ENCODE peak calls at places on chromosome 12, in five cellular contexts. S is colonic mucosa, N is Calu3, R is B cell, A is activated B cell treated with CpG ODN at 0.5 μM for 24 hours. J is an unnamed sample.

GRCh38 chr12:75747572-75747995 is 236.2 kb upstream of the KRR1 start:
- DNase-seq in S (no peak), N (no peak), R (no peak), A (no peak), J (no peak)

GRCh38 chr12:126108247-126108646 is 1043.0 kb downstream of the AACS start:
- DNase-seq in S (no peak), N (no peak), R (no peak), A (no peak), J (no peak)

GRCh38 chr12:107490000-107490399 is 195.6 kb upstream of the PWP1 start:
- DNase-seq in S (no peak), N (no peak), R (peak; percentile 29), A (no peak), J (no peak)

GRCh38 chr12:103852498-103852992 is 11.5 kb upstream of the NT5DC3 start:
- DNase-seq in S (no peak), N (no peak), R (no peak), A (no peak), J (no peak)

GRCh38 chr12:43044241-43044640 is 454.7 kb upstream of the PRICKLE1 start:
- DNase-seq in S (no peak), N (no peak), R (no peak), A (no peak), J (no peak)

GRCh38 chr12:3752741-3753486 is at the start of gene CRACR2A:
- DNase-seq in S (peak; percentile 79), N (peak; percentile 85), R (peak; percentile 91), A (peak; percentile 85), J (peak; percentile 91)

GRCh38 chr12:128323115-128323514 is 56.1 kb downstream of the TMEM132C start:
- DNase-seq in S (no peak), N (no peak), R (no peak), A (no peak), J (no peak)

GRCh38 chr12:130661501-130662255 is 54.4 kb downstream of the RIMBP2 start:
- DNase-seq in S (no peak), N (no peak), R (no peak), A (no peak), J (no peak)

DNA sequence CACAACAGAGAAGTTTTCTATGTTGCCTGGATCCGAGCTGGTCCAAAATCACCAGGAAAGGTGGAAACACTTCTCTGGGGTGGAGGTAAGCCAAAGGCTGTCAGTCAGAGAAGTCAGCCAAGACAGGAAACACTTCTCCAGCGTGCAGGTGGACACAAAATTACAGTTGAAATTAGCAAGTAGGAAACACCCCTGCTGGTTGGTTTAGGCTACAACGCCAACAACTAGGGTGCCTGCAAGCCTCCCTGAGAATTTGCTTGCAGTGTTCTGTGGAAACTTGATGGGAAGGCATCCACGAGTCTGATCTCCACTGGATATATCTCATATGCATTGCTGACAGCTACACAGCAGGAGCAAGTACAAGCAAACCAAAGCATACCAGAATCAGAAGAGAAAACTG is 600.5 kb downstream of the RERGL start:
- DNase-seq in S (no peak), N (no peak), R (no peak), A (no peak), J (no peak)
- TF ChIP-seq CTCF in S (no peak), N (no peak), R (no peak), A (no peak), J (no peak)

GRCh38 chr12:132458441-132459225 is 31.3 kb upstream of the FBRSL1 start:
- DNase-seq in S (no peak), N (no peak), R (no peak), A (no peak), J (no peak)

GRCh38 chr12:132462778-132463177 is 27.2 kb upstream of the FBRSL1 start:
- DNase-seq in S (no peak), N (no peak), R (peak; percentile 75), A (no peak), J (no peak)

GRCh38 chr12:132459270-132459669 is 30.7 kb upstream of the FBRSL1 start:
- DNase-seq in S (no peak), N (no peak), R (no peak), A (no peak), J (no peak)

GRCh38 chr12:132461526-132461925 is 28.4 kb upstream of the FBRSL1 start:
- DNase-seq in S (no peak), N (no peak), R (no peak), A (no peak), J (no peak)

GRCh38 chr12:132460571-132460970 is 29.4 kb upstream of the FBRSL1 start:
- DNase-seq in S (peak; percentile 42), N (no peak), R (no peak), A (no peak), J (no peak)
- TF ChIP-seq CTCF in S (no peak), N (peak; percentile 60), R (no peak), A (no peak), J (peak; percentile 44)

DNA sequence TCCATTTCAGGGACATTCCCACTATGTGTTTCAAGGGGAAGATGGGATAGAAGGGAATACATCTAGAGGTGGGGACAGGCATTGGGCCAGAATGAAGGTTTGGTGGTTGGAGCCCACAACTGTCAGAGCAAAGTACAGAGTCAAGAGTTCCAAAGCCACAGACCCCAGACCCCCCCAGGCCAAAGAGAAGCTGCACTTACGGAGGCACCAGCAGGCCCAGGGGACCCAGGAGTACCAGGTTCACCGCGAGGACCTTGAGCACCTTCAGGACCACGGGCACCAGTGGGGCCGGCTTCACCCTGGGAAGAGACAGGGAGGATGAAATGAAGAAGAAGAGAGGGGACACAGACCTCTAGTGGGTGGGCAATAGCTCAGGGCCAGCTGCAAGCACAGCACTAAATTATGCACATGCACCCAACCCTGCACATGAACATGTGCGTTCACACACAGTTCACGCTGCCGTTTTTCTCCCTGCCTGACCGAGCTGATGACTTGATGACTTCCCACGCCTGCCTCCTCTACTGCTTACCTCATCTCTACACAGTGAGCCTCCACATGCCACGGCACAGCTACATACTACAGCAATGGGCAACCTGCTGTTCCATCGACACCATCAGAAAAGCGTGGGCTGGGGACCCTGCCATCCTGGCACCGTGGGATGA is 16.7 kb downstream of the COL2A1 start:
- DNase-seq in S (no peak), N (no peak), R (no peak), A (peak; percentile 14), J (no peak)
- TF ChIP-seq CTCF in S (no peak), N (no peak), R (no peak), A (no peak), J (no peak)

GRCh38 chr12:10234562-10234961 is 21.9 kb downstream of the GABARAPL1 start:
- DNase-seq in S (no peak), N (no peak), R (no peak), A (no peak), J (no peak)

GRCh38 chr12:10241781-10242180 is 29.1 kb downstream of the GABARAPL1 start:
- DNase-seq in S (no peak), N (no peak), R (no peak), A (no peak), J (no peak)

GRCh38 chr12:10236720-10237119 is 24.0 kb downstream of the GABARAPL1 start:
- DNase-seq in S (no peak), N (no peak), R (no peak), A (no peak), J (no peak)

GRCh38 chr12:10241276-10241675 is 28.6 kb downstream of the GABARAPL1 start:
- DNase-seq in S (no peak), N (no peak), R (no peak), A (no peak), J (no peak)

GRCh38 chr12:10235761-10236631 is 23.3 kb downstream of the GABARAPL1 start:
- DNase-seq in S (no peak), N (peak; percentile 40), R (peak; percentile 72), A (no peak), J (peak; percentile 59)
- TF ChIP-seq CTCF in S (peak; percentile 86), N (peak; percentile 82), R (peak; percentile 94), A (peak; percentile 59), J (peak; percentile 75)

GRCh38 chr12:15996254-15996653 is 85.1 kb downstream of the DERA start:
- DNase-seq in S (no peak), N (no peak), R (no peak), A (no peak), J (no peak)
- TF ChIP-seq CTCF in S (no peak), N (no peak), R (no peak), A (no peak), J (no peak)

GRCh38 chr12:1546931-1547640 is 47.3 kb downstream of the FBXL14 start:
- DNase-seq in S (no peak), N (no peak), R (no peak), A (no peak), J (no peak)

GRCh38 chr12:1542599-1542998 is 51.8 kb downstream of the FBXL14 start:
- DNase-seq in S (no peak), N (no peak), R (no peak), A (no peak), J (no peak)

GRCh38 chr12:1540690-1541089 is 53.7 kb downstream of the FBXL14 start:
- DNase-seq in S (no peak), N (peak; percentile 32), R (no peak), A (no peak), J (no peak)

DNA sequence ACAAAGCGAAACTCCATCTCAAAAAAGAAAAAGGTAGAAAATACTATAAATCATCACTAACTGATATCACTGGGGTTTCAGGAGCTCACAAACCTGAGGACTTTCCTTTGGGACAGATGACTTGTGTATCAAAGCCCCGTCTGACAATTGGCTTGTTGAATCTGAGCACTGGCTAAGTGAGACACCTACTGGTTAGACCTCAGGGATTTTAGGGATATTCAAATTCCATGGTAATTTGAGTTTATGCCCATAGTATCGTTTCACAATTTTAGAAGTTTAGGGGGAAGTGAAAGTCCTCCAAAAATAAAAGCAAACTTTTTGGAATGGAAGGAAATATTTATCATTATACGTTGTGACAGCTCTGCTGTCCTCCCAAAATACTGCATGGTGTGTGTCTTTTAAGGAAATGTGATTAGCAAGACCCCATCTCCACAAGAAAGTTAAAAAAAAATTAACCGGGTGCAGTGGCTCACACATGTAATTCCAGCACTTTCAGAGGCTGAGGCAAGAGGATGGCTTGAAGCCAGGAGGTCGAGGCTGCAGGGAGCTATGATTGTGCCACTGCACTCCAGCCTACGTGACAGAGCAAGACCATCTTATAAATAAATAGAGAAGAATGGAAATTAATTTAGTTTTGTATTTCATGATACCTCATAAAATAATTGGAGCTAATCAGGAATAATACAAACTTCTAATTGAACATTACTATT is 49.2 kb downstream of the FBXL14 start:
- DNase-seq in S (no peak), N (peak; percentile 18), R (no peak), A (no peak), J (no peak)
- TF ChIP-seq CTCF in S (peak; percentile 20), N (peak; percentile 21), R (no peak), A (no peak), J (no peak)

DNA sequence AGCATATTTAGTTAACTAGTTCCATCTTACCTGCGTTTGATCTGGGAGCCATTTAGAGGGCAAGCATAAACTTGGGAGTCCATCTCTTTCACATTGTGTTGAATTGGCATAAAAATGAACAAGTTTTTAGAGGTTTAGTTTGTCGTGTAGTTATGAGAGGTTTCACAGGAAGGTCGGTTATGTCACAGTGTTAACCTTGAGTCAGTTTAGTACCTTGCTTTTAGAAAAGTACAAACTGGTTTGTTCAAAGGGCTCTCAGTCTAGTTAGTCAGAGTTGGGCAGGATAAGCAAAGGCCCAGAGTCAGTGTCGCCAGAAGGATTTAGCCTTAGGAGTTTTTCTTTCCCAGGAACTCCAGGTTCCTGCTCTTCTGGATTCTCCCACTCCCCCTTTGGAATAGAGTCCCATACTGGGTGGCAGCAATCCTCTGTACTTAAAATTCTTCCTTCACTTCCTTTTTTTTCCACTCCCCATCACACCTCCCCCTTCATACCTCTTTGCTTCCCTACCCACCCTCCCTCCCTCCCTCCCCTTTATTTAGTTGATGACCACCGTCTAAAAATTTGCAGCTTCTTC is 12.0 kb downstream of the PCBP2 start:
- DNase-seq in S (no peak), N (no peak), R (no peak), A (no peak), J (no peak)
- TF ChIP-seq CTCF in S (no peak), N (no peak), R (no peak), A (no peak), J (no peak)

GRCh38 chr12:22100952-22101748 is 55.1 kb downstream of the CMAS start:
- DNase-seq in S (peak; percentile 54), N (peak; percentile 50), R (peak; percentile 57), A (no peak), J (peak; percentile 32)
- TF ChIP-seq CTCF in S (peak; percentile 34), N (peak; percentile 45), R (peak; percentile 45), A (no peak), J (peak; percentile 53)

GRCh38 chr12:15910864-15911696 is at the start of gene DERA:
- DNase-seq in S (peak; percentile 90), N (peak; percentile 90), R (peak; percentile 73), A (peak; percentile 69), J (peak; percentile 74)
- TF ChIP-seq CTCF in S (no peak), N (no peak), R (no peak), A (no peak), J (no peak)